ENCODE peak calls at places on chromosomes 6 and 20, in six cellular contexts. One of them, this sample, is unnamed.
A peak's percentile ranks its signal among the peaks of the same experiment; 100 is the strongest.

GRCh38 chr20:52852695-52853094 is 119.5 kb upstream of the TSHZ2 start:
- DNase-seq in Peyer's patch: no peak
- DNase-seq in cardiac muscle cell: peak; percentile 12
- DNase-seq in OCI-LY7: no peak
- DNase-seq in left ventricle myocardium inferior: no peak
- DNase-seq in PC-3: no peak
- DNase-seq in this sample: no peak

GRCh38 chr6:1424306-1424927 is 35.0 kb downstream of the FOXF2 start:
- DNase-seq in left ventricle myocardium inferior: peak; percentile 20
- DNase-seq in Peyer's patch: peak; percentile 63
- DNase-seq in OCI-LY7: peak; percentile 8
- DNase-seq in PC-3: peak; percentile 83
- DNase-seq in cardiac muscle cell: peak; percentile 71
- DNase-seq in this sample: peak; percentile 86

GRCh38 chr6:156557269-156557885 is 219.8 kb upstream of the ARID1B start:
- DNase-seq in Peyer's patch: no peak
- DNase-seq in PC-3: peak; percentile 17
- DNase-seq in cardiac muscle cell: peak; percentile 23
- DNase-seq in left ventricle myocardium inferior: peak; percentile 33
- DNase-seq in OCI-LY7: no peak
- DNase-seq in this sample: peak; percentile 44

GRCh38 chr20:32506721-32507120 is 78.4 kb downstream of the NOL4L start:
- DNase-seq in PC-3: no peak
- DNase-seq in OCI-LY7: no peak
- DNase-seq in Peyer's patch: no peak
- DNase-seq in left ventricle myocardium inferior: no peak
- DNase-seq in cardiac muscle cell: no peak
- DNase-seq in this sample: no peak

GRCh38 chr6:111850288-111850937 is 22.8 kb downstream of the FYN start:
- DNase-seq in PC-3: no peak
- DNase-seq in Peyer's patch: no peak
- DNase-seq in left ventricle myocardium inferior: peak; percentile 59
- DNase-seq in cardiac muscle cell: no peak
- DNase-seq in OCI-LY7: no peak
- DNase-seq in this sample: no peak

GRCh38 chr20:9075264-9076095 is 6.6 kb downstream of the PLCB4 start:
- DNase-seq in cardiac muscle cell: no peak
- DNase-seq in PC-3: no peak
- DNase-seq in left ventricle myocardium inferior: no peak
- DNase-seq in OCI-LY7: no peak
- DNase-seq in Peyer's patch: no peak
- DNase-seq in this sample: no peak

GRCh38 chr6:64685401-64685800 is 1021.6 kb downstream of the EYS start:
- DNase-seq in left ventricle myocardium inferior: no peak
- DNase-seq in cardiac muscle cell: no peak
- DNase-seq in PC-3: peak; percentile 14
- DNase-seq in OCI-LY7: no peak
- DNase-seq in Peyer's patch: no peak
- DNase-seq in this sample: no peak

GRCh38 chr6:44105146-44105545 is 22.1 kb downstream of the MRPL14 start:
- DNase-seq in cardiac muscle cell: peak; percentile 40
- DNase-seq in PC-3: no peak
- DNase-seq in left ventricle myocardium inferior: no peak
- DNase-seq in Peyer's patch: no peak
- DNase-seq in OCI-LY7: no peak
- DNase-seq in this sample: no peak

GRCh38 chr6:14728396-14729024 is 517.4 kb upstream of the JARID2 start:
- DNase-seq in left ventricle myocardium inferior: peak; percentile 24
- DNase-seq in PC-3: peak; percentile 51
- DNase-seq in Peyer's patch: peak; percentile 66
- DNase-seq in cardiac muscle cell: peak; percentile 82
- DNase-seq in OCI-LY7: peak; percentile 44
- DNase-seq in this sample: peak; percentile 67

GRCh38 chr6:45727228-45727627 is 288.4 kb downstream of the CLIC5 start:
- DNase-seq in Peyer's patch: no peak
- DNase-seq in PC-3: no peak
- DNase-seq in cardiac muscle cell: no peak
- DNase-seq in OCI-LY7: no peak
- DNase-seq in left ventricle myocardium inferior: no peak
- DNase-seq in this sample: no peak

GRCh38 chr6:109925060-109925459 is 53.1 kb upstream of the GPR6 start:
- DNase-seq in OCI-LY7: no peak
- DNase-seq in PC-3: no peak
- DNase-seq in Peyer's patch: no peak
- DNase-seq in cardiac muscle cell: peak; percentile 11
- DNase-seq in left ventricle myocardium inferior: no peak
- DNase-seq in this sample: no peak

DNA sequence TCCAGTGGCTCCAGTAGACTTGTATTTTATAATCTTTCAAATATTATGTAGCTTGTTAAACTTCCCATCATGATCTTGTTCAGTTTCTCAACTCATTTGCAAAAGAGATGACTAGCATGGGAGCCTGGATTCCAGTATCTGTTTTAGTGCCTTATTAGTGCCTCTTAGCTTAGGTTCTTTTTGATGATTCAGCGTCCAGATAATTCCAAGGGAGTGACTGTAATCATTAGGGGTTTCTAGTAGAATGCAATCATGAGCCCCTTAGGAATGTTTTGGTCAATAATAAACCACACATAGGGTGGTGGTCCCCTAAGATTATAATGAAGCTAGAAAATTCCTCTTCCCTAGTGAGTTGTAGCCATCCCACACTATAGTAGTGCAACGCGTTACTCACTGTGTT is 7.0 kb downstream of the CD2AP start:
- DNase-seq in OCI-LY7: no peak
- DNase-seq in PC-3: peak; percentile 74
- DNase-seq in Peyer's patch: no peak
- DNase-seq in left ventricle myocardium inferior: no peak
- DNase-seq in cardiac muscle cell: peak; percentile 61
- DNase-seq in this sample: peak; percentile 87
- H3K4me1 ChIP-seq in OCI-LY7: peaks cover 52% of the 10 kb centered on the region
- H3K4me1 ChIP-seq in PC-3: peaks cover 46% of the 10 kb centered on the region
- H3K4me1 ChIP-seq in Peyer's patch: peaks cover 35% of the 10 kb centered on the region
- H3K4me1 ChIP-seq in left ventricle myocardium inferior: peaks cover 38% of the 10 kb centered on the region
- H3K4me1 ChIP-seq in cardiac muscle cell: peaks cover 17% of the 10 kb centered on the region
- H3K4me1 ChIP-seq in this sample: peaks cover 50% of the 10 kb centered on the region

GRCh38 chr6:118444796-118445195 is 103.3 kb upstream of the PLN start:
- DNase-seq in Peyer's patch: no peak
- DNase-seq in left ventricle myocardium inferior: no peak
- DNase-seq in PC-3: no peak
- DNase-seq in cardiac muscle cell: no peak
- DNase-seq in OCI-LY7: no peak
- DNase-seq in this sample: no peak
- H3K4me1 ChIP-seq in Peyer's patch: no peaks in the 10 kb centered on the region
- H3K4me1 ChIP-seq in left ventricle myocardium inferior: no peaks in the 10 kb centered on the region
- H3K4me1 ChIP-seq in PC-3: no peaks in the 10 kb centered on the region
- H3K4me1 ChIP-seq in cardiac muscle cell: no peaks in the 10 kb centered on the region
- H3K4me1 ChIP-seq in OCI-LY7: no peaks in the 10 kb centered on the region
- H3K4me1 ChIP-seq in this sample: no peaks in the 10 kb centered on the region

GRCh38 chr20:64067733-64068307 is 4.8 kb downstream of the TCEA2 start:
- DNase-seq in Peyer's patch: no peak
- DNase-seq in OCI-LY7: no peak
- DNase-seq in left ventricle myocardium inferior: no peak
- DNase-seq in cardiac muscle cell: no peak
- DNase-seq in PC-3: no peak
- DNase-seq in this sample: no peak

GRCh38 chr20:64065973-64066341 is 3.0 kb downstream of the TCEA2 start:
- DNase-seq in OCI-LY7: peak; percentile 44
- DNase-seq in left ventricle myocardium inferior: no peak
- DNase-seq in PC-3: peak; percentile 82
- DNase-seq in Peyer's patch: peak; percentile 87
- DNase-seq in cardiac muscle cell: peak; percentile 78
- DNase-seq in this sample: peak; percentile 77

GRCh38 chr20:64065062-64065972 is 2.3 kb downstream of the TCEA2 start:
- DNase-seq in left ventricle myocardium inferior: no peak
- DNase-seq in cardiac muscle cell: no peak
- DNase-seq in Peyer's patch: no peak
- DNase-seq in OCI-LY7: peak; percentile 70
- DNase-seq in PC-3: no peak
- DNase-seq in this sample: no peak

GRCh38 chr20:64068381-64069208 is 5.6 kb downstream of the TCEA2 start:
- DNase-seq in cardiac muscle cell: no peak
- DNase-seq in PC-3: no peak
- DNase-seq in Peyer's patch: no peak
- DNase-seq in OCI-LY7: no peak
- DNase-seq in left ventricle myocardium inferior: no peak
- DNase-seq in this sample: no peak

GRCh38 chr20:64066984-64067605 is 4.1 kb downstream of the TCEA2 start:
- DNase-seq in cardiac muscle cell: no peak
- DNase-seq in OCI-LY7: no peak
- DNase-seq in Peyer's patch: peak; percentile 46
- DNase-seq in PC-3: no peak
- DNase-seq in left ventricle myocardium inferior: no peak
- DNase-seq in this sample: no peak
- H3K4me1 ChIP-seq in cardiac muscle cell: peaks cover 9% of the 10 kb centered on the region
- H3K4me1 ChIP-seq in OCI-LY7: peaks cover 42% of the 10 kb centered on the region
- H3K4me1 ChIP-seq in Peyer's patch: peaks cover 38% of the 10 kb centered on the region
- H3K4me1 ChIP-seq in PC-3: peaks cover 36% of the 10 kb centered on the region
- H3K4me1 ChIP-seq in left ventricle myocardium inferior: peaks cover 33% of the 10 kb centered on the region
- H3K4me1 ChIP-seq in this sample: peaks cover 27% of the 10 kb centered on the region

DNA sequence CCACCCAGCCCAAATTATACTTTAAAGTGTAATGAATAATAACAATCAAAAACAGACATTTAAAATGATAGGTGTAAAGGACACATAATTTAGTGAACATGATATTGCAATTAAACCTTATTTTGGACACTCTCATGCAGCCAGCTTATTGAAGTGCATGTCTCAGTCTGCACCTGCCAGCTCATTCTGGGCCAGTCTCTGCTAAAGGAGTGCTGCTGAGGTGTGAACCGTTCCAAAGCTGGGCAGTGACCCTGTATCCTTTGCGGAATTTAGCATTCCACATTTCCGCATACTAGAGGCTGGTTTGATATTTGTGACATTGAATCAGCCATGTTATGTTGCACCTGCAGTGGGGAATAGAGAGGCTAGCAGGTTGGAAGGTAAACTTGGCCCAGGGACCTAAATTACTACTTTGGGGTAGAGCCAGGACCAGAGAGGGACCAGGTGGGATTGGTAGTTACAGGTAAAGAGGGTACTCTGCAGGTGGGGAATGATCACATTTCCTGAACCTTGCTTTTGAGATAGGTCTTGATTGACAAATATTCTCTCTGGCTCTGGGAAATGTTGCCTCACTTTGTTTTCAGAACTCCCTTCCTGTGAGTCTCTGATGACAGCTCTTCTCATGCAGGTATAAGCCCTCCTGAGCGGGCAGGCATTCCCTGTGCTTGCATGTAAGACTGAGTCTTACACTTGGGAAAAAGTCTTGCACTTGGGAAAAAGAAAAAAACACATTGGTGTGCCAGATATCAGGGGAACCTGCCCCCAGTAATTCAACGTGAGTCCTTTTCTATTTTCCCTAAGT is 26.2 kb downstream of the TULP4 start:
- DNase-seq in PC-3: no peak
- DNase-seq in OCI-LY7: no peak
- DNase-seq in left ventricle myocardium inferior: no peak
- DNase-seq in cardiac muscle cell: no peak
- DNase-seq in Peyer's patch: no peak
- DNase-seq in this sample: no peak
- H3K4me1 ChIP-seq in PC-3: peaks cover 4% of the 10 kb centered on the region
- H3K4me1 ChIP-seq in OCI-LY7: no peaks in the 10 kb centered on the region
- H3K4me1 ChIP-seq in left ventricle myocardium inferior: peaks cover 6% of the 10 kb centered on the region
- H3K4me1 ChIP-seq in cardiac muscle cell: peaks cover 4% of the 10 kb centered on the region
- H3K4me1 ChIP-seq in Peyer's patch: peaks cover 4% of the 10 kb centered on the region
- H3K4me1 ChIP-seq in this sample: no peaks in the 10 kb centered on the region

This sample was measured in GM23248.